ENCODE peak calls at places on chromosomes 6 and 20, in nine cellular contexts. U is cardiac muscle cell; Z is DMS153; C is AG09309; H is activated B cell treated with CpG ODN at 0.5 μM for 24 hours; I is B cell; M is stimulated activated CD4-positive, alpha-beta T cell treated with anti-CD3 and anti-CD28 coated beads, Interleukin-2, amount 100 ng/mL, for 48 hours; N is NCI-H1092 treated with DMSO at 0.1 percent for 48 hours; V is substantia nigra. F is an unnamed sample.

GRCh38 chr6:55089325-55089724 is 85.0 kb upstream of the HCRTR2 start:
- DNase-seq in V (no peak), M (no peak), H (no peak), N (no peak), I (no peak), Z (no peak), U (no peak), C (no peak), F (no peak)

GRCh38 chr20:9301129-9302072 is 213.0 kb upstream of the LAMP5 start:
- DNase-seq in I (no peak), Z (peak; percentile 90), N (peak; percentile 24), H (no peak), V (peak; percentile 13), U (no peak), M (no peak), C (no peak), F (peak; percentile 36)

GRCh38 chr20:23368316-23369110 is 6.5 kb downstream of the GZF1 start:
- DNase-seq in U (no peak), M (no peak), C (no peak), Z (no peak), N (no peak), I (no peak), V (no peak), H (no peak), F (no peak)

GRCh38 chr6:138765896-138766487 is 7.6 kb upstream of the CCDC28A start:
- DNase-seq in H (no peak), V (no peak), Z (peak; percentile 15), M (no peak), U (peak; percentile 54), I (no peak), C (no peak), N (peak; percentile 19), F (peak; percentile 53)

GRCh38 chr6:138428943-138429616 is 25.1 kb downstream of the HEBP2 start:
- DNase-seq in I (no peak), V (no peak), M (no peak), U (peak; percentile 60), N (peak; percentile 43), Z (no peak), H (no peak), C (peak; percentile 45), F (peak; percentile 60)

GRCh38 chr20:49140411-49140810 is 47.7 kb downstream of the STAU1 start:
- DNase-seq in V (no peak), C (no peak), U (no peak), Z (no peak), I (no peak), H (no peak), M (no peak), N (no peak), F (no peak)

GRCh38 chr20:47768016-47768953 is 17.0 kb downstream of the SULF2 start:
- DNase-seq in H (no peak), U (no peak), V (no peak), C (no peak), N (no peak), I (no peak), M (no peak), Z (no peak), F (no peak)

GRCh38 chr20:44137210-44137781 is 49.7 kb downstream of the JPH2 start:
- DNase-seq in Z (no peak), H (no peak), C (no peak), N (no peak), U (peak; percentile 97), V (no peak), I (no peak), M (no peak), F (peak; percentile 67)

GRCh38 chr6:99458319-99458718 is 33.2 kb upstream of the PNISR start:
- DNase-seq in U (peak; percentile 4), M (no peak), I (no peak), C (no peak), V (no peak), Z (no peak), N (no peak), H (no peak), F (peak; percentile 8)

GRCh38 chr6:124536792-124537191 is 425.4 kb upstream of the RNF217 start:
- DNase-seq in M (no peak), N (no peak), I (no peak), Z (peak; percentile 26), V (no peak), U (no peak), C (no peak), H (no peak), F (no peak)

GRCh38 chr20:24462461-24463010 is 6.9 kb upstream of the SYNDIG1 start:
- DNase-seq in N (no peak), M (no peak), Z (no peak), U (no peak), I (no peak), H (no peak), V (peak; percentile 71), C (no peak), F (no peak)

GRCh38 chr20:17541996-17542395 is 10.8 kb upstream of the BFSP1 start:
- DNase-seq in I (no peak), U (no peak), V (no peak), N (no peak), Z (no peak), C (no peak), H (no peak), M (no peak), F (peak; percentile 68)

GRCh38 chr6:93343476-93343875 is 75.9 kb downstream of the EPHA7 start:
- DNase-seq in H (no peak), N (no peak), V (no peak), U (no peak), M (no peak), Z (no peak), I (no peak), C (no peak), F (no peak)

GRCh38 chr6:52661551-52661950 is 9.4 kb upstream of the TMEM14A start:
- DNase-seq in N (no peak), I (no peak), V (no peak), Z (no peak), H (no peak), U (no peak), M (no peak), C (no peak), F (no peak)

GRCh38 chr20:48738399-48739304 is 89.1 kb downstream of the PREX1 start:
- DNase-seq in V (no peak), H (no peak), U (peak; percentile 55), I (no peak), M (peak; percentile 64), C (no peak), Z (no peak), N (no peak), F (no peak)

GRCh38 chr6:5108068-5108467 is 22.9 kb downstream of the PPP1R3G start:
- DNase-seq in H (no peak), U (peak; percentile 34), Z (no peak), V (no peak), I (no peak), N (no peak), C (no peak), M (no peak), F (no peak)

GRCh38 chr6:52352239-52353008 is 9.5 kb upstream of the PAQR8 start:
- DNase-seq in M (no peak), C (peak; percentile 85), U (no peak), H (no peak), Z (peak; percentile 97), V (peak; percentile 11), N (no peak), I (no peak), F (peak; percentile 86)

GRCh38 chr6:66930559-66931290 is 1223.7 kb upstream of the EYS start:
- DNase-seq in Z (no peak), C (no peak), M (no peak), I (no peak), V (no peak), H (no peak), U (no peak), N (no peak), F (no peak)

GRCh38 chr20:5309971-5310370 is 6.8 kb downstream of the PROKR2 start:
- DNase-seq in M (no peak), C (no peak), V (no peak), H (no peak), I (no peak), Z (no peak), N (no peak), U (no peak), F (no peak)